ENCODE peak calls at places on chromosomes 4 and X, in ten cellular contexts. K is body of pancreas, M is HCT116, Z is heart left ventricle, O is right lobe of liver, X is GM12878, Y is upper lobe of left lung, J is IMR-90, Q is A549, R is HepG2. I is an unnamed sample.

GRCh38 chrX:154017766-154018517 is 1.8 kb downstream of the IRAK1 start:
- ATAC-seq in X (peak), J (no peak), O (no peak), M (no peak), R (peak), Q (no peak), Z (no peak), K (no peak), Y (no peak), I (no peak)

GRCh38 chrX:19549838-19550237 is 34.5 kb upstream of the MAP3K15 start:
- ATAC-seq in O (no peak), M (no peak), X (peak), Q (no peak), J (no peak), Z (no peak), R (no peak), Y (no peak), K (no peak), I (no peak)

GRCh38 chrX:39050427-39050826 is 249.2 kb downstream of the MID1IP1 start:
- ATAC-seq in R (no peak), O (no peak), Z (no peak), J (no peak), Q (no peak), Y (no peak), M (no peak), K (peak), X (no peak), I (no peak)

GRCh38 chrX:108250654-108251579 is 159.3 kb downstream of the ATG4A start:
- ATAC-seq in Z (peak), O (no peak), R (no peak), K (no peak), J (no peak), M (no peak), Y (no peak), Q (no peak), X (no peak), I (no peak)

GRCh38 chr4:130068072-130068471 is 972.1 kb downstream of the C4orf33 start:
- ATAC-seq in K (peak), O (peak), R (no peak), X (no peak), M (no peak), J (no peak), Z (no peak), Y (no peak), Q (no peak), I (no peak)

GRCh38 chrX:3143043-3143799 is 102.0 kb downstream of the ARSF start:
- ATAC-seq in M (peak), X (no peak), K (no peak), J (no peak), R (peak), Z (no peak), Y (no peak), O (no peak), Q (peak), I (no peak)

GRCh38 chr4:183628189-183628588 is 30.8 kb downstream of the RWDD4 start:
- ATAC-seq in K (no peak), Z (no peak), O (no peak), J (no peak), Q (no peak), X (no peak), Y (no peak), M (no peak), R (no peak), I (no peak)

GRCh38 chr4:48727666-48728459 is 52.2 kb downstream of the FRYL start:
- ATAC-seq in Q (no peak), Y (no peak), K (no peak), X (peak), J (no peak), Z (no peak), M (no peak), O (no peak), R (no peak), I (no peak)

GRCh38 chr4:39591290-39591689 is 47.4 kb downstream of the SMIM14 start:
- ATAC-seq in J (peak), Z (no peak), K (peak), O (no peak), Q (peak), Y (no peak), X (no peak), R (peak), M (peak), I (no peak)

GRCh38 chr4:71570492-71570891 is 213.4 kb downstream of the GC start:
- ATAC-seq in X (no peak), K (no peak), Z (no peak), M (no peak), Y (no peak), R (no peak), J (no peak), O (no peak), Q (no peak), I (no peak)

GRCh38 chrX:44908198-44908597 is 35.2 kb downstream of the KDM6A start:
- ATAC-seq in M (no peak), Z (peak), J (peak), O (no peak), X (no peak), Q (no peak), R (no peak), K (no peak), Y (no peak), I (no peak)

GRCh38 chrX:68998716-68999115 is 166.5 kb downstream of the PJA1 start:
- ATAC-seq in K (no peak), J (no peak), O (no peak), X (no peak), Z (no peak), R (no peak), Y (no peak), M (no peak), Q (no peak), I (no peak)

GRCh38 chr4:76879731-76880364 is 18.1 kb downstream of the SOWAHB start:
- ATAC-seq in K (no peak), Z (no peak), Y (no peak), X (no peak), M (no peak), O (no peak), R (no peak), J (peak), Q (no peak), I (no peak)

GRCh38 chr4:164930647-164931046 is 46.8 kb downstream of the TRIM61 start:
- ATAC-seq in Z (no peak), K (no peak), Y (no peak), M (no peak), R (no peak), Q (no peak), X (no peak), J (no peak), O (no peak), I (no peak)

GRCh38 chr4:74123065-74123728 is 24.2 kb upstream of the CXCL2 start:
- ATAC-seq in R (peak), K (peak), O (peak), Q (peak), X (no peak), J (peak), Y (peak), Z (peak), M (no peak), I (peak)

GRCh38 chr4:167049257-167049656 is 185.0 kb downstream of the SPOCK3 start:
- ATAC-seq in M (no peak), K (no peak), Y (no peak), O (peak), J (no peak), Q (no peak), X (no peak), Z (no peak), R (no peak), I (no peak)

GRCh38 chr4:38618510-38618909 is 45.5 kb upstream of the KLF3 start:
- ATAC-seq in Q (no peak), O (no peak), J (no peak), R (no peak), Z (no peak), X (no peak), M (no peak), Y (no peak), K (no peak), I (no peak)

GRCh38 chrX:66012094-66012534 is 27.8 kb downstream of the VSIG4 start:
- ATAC-seq in Z (peak), J (no peak), K (no peak), Y (peak), O (peak), X (peak), Q (no peak), R (no peak), M (no peak), I (peak)

GRCh38 chr4:124330045-124330444 is 382.5 kb downstream of the ANKRD50 start:
- ATAC-seq in Q (no peak), M (no peak), O (peak), Z (no peak), R (no peak), J (no peak), X (no peak), Y (no peak), K (no peak), I (no peak)

GRCh38 chr4:80192252-80192866 is 4.9 kb upstream of the PRDM8 start:
- ATAC-seq in J (no peak), O (no peak), Y (no peak), K (no peak), X (no peak), R (no peak), M (no peak), Z (no peak), Q (no peak), I (no peak)

GRCh38 chr4:1458581-1458980 is 52.3 kb upstream of the NKX1-1 start:
- ATAC-seq in Q (no peak), O (no peak), R (no peak), X (no peak), J (no peak), M (no peak), K (no peak), Z (no peak), Y (no peak), I (no peak)

GRCh38 chr4:189096717-189097116 is 844.0 kb upstream of the FRG1 start:
- ATAC-seq in R (no peak), X (no peak), K (no peak), O (no peak), J (no peak), Q (no peak), M (peak), Y (peak), Z (no peak), I (no peak)

GRCh38 chr4:921830-922331 is 10.2 kb downstream of the GAK start:
- ATAC-seq in O (no peak), R (no peak), J (no peak), Q (no peak), X (peak), M (no peak), K (no peak), Z (no peak), Y (no peak), I (no peak)

GRCh38 chr4:6639137-6639680 is 1.3 kb upstream of the MRFAP1 start:
- ATAC-seq in M (no peak), Z (no peak), O (no peak), Y (no peak), X (no peak), K (no peak), R (no peak), J (no peak), Q (no peak), I (no peak)

GRCh38 chrX:16946971-16947562 is 609 bp downstream of the REPS2 start:
- ATAC-seq in R (peak), X (peak), Z (peak), K (peak), Q (peak), Y (no peak), M (peak), O (peak), J (no peak), I (peak)

GRCh38 chr4:18938343-18939109 is 917.0 kb upstream of the LCORL start:
- ATAC-seq in J (no peak), R (no peak), K (no peak), O (no peak), X (no peak), M (no peak), Y (no peak), Q (no peak), Z (no peak), I (no peak)

GRCh38 chr4:21752616-21753015 is 196.0 kb downstream of the KCNIP4 start:
- ATAC-seq in J (no peak), R (no peak), M (no peak), K (no peak), Y (no peak), Z (no peak), O (no peak), Q (no peak), X (no peak), I (no peak)

GRCh38 chr4:111919666-111920065 is 225.6 kb upstream of the FAM241A start:
- ATAC-seq in Y (no peak), X (no peak), K (no peak), O (no peak), Q (no peak), M (no peak), J (no peak), Z (no peak), R (no peak), I (no peak)

GRCh38 chr4:138112389-138112788 is 129.8 kb downstream of the SLC7A11 start:
- ATAC-seq in K (no peak), J (no peak), Z (no peak), O (no peak), X (no peak), M (no peak), R (no peak), Y (no peak), Q (no peak), I (no peak)

GRCh38 chrX:6778547-6779231 is 243.8 kb upstream of the VCX3A start:
- ATAC-seq in M (no peak), O (peak), R (no peak), J (no peak), X (no peak), Z (peak), Q (no peak), K (peak), Y (no peak), I (no peak)

GRCh38 chr4:102439835-102440234 is 61.3 kb upstream of the NFKB1 start:
- ATAC-seq in R (peak), O (peak), J (peak), Z (peak), X (no peak), M (no peak), Q (peak), K (peak), Y (peak), I (peak)

GRCh38 chrX:18613930-18614639 is 57.8 kb downstream of the RS1 start:
- ATAC-seq in K (no peak), Q (no peak), J (no peak), X (no peak), R (no peak), M (no peak), O (no peak), Z (no peak), Y (no peak), I (no peak)

GRCh38 chrX:148416142-148416541 is 84.3 kb upstream of the AFF2 start:
- ATAC-seq in K (no peak), M (no peak), Y (no peak), R (no peak), X (no peak), J (no peak), Z (no peak), O (no peak), Q (no peak), I (no peak)

GRCh38 chrX:34687095-34687494 is 30.0 kb upstream of the TMEM47 start:
- ATAC-seq in K (no peak), X (no peak), Z (no peak), Q (no peak), J (no peak), Y (no peak), O (no peak), R (no peak), M (no peak), I (no peak)

DNA sequence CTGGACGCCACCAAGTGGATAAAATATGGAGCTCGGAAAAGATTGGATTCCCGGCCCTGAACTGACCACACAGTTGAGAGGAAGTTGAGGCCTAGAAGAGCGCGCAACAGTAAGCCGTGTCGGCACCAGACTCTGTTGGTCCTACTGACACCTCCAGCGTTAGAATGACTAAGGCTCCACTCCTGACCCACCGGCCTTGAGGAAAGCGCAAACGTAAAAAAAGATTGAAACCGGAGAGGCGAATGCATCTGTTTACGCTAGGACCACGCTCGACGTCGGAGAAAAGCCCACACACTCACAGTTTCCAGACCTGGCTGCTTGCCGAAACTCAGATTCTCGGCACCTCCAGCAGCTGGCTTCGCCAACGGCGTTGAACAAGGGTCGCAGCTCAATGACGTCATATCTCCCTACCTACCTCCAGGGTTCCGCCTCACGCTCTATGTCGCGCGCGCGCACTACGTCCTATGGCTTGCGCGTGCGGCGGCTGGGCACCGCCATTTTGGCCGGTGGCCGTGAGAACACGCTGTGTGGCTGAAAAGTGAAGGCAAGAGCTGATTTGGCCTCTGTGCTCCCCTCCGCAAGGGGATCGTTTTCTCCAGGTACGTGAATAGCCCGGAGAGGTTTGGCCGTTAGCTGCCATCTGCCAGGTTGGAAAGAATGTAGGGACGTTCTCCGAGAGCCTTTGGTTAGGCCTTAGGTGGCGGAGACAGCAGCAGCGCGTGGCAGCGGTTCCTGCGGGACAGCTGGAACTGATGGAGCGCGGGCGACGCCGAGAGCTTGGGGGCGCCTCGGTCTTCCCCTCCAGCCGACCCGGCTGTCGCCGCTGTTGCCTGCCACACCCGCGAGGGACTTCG is at the start of the genes ABCE1 and ANAPC10:
- ATAC-seq in Z (peak), K (peak), Q (peak), R (peak), X (peak), J (peak), M (peak), Y (peak), O (peak), I (peak)
- TF ChIP-seq POLR2A in Z (peak), K (peak), Q (peak), R (peak), X (peak), J (peak), M (peak), Y (peak), O (peak), I (peak)

GRCh38 chr4:163492951-163493504 is 1.5 kb upstream of the TMA16 start:
- ATAC-seq in O (no peak), Y (no peak), X (no peak), Q (no peak), R (no peak), K (no peak), M (peak), Z (no peak), J (no peak), I (no peak)
- TF ChIP-seq POLR2A in O (no peak), Y (no peak), X (no peak), Q (no peak), R (peak), K (no peak), M (peak), Z (no peak), J (no peak), I (no peak)

GRCh38 chr4:4987656-4988055 is 31.6 kb downstream of the CYTL1 start:
- ATAC-seq in Y (no peak), J (no peak), Z (no peak), K (no peak), X (no peak), O (no peak), R (no peak), Q (no peak), M (no peak), I (no peak)
- TF ChIP-seq POLR2A in Y (no peak), J (no peak), Z (no peak), K (no peak), X (no peak), O (no peak), R (no peak), Q (no peak), M (no peak), I (no peak)

DNA sequence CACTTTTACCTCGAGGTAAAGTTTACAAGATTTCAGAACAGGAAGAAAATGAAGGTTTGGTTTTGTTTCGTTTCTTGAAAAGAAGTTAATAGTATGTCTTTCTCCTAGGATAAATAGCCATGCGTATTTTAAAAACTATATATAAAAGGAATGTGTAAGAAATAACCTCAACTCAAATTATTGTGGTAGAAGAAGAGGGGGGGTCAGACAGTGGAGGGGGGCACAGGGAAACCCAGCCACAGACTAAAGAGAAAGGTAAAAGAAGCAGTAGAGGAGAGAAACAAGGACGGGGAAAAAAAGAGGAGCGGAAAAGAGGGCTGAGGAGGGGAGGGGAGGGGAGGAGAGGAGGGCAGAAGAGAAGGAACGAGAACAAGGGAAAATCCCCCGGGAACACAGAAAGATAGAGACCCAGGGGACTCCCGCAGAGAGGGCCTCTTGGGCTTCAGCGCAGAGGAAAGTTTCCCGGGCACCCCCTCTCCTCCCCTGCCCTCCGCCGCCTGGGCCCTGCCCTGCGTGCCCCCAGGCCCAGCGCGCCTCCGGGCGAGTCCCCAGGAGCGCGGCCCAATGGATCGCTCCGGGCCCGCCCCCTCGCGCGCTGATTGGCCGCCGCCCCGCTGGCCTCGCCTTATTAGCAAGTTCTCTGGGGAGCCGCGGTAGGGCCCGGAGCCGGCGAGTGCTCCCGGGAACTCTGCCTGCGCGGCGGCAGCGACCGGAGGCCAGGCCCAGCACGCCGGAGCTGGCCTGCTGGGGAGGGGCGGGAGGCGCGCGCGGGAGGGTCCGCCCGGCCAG is at the start of gene MSX1:
- ATAC-seq in Z (peak), O (peak), J (peak), M (peak), K (peak), R (peak), Y (peak), X (peak), Q (peak), I (peak)
- TF ChIP-seq POLR2A in Z (peak), O (peak), J (peak), M (peak), K (peak), R (peak), Y (peak), X (peak), Q (peak), I (peak)

GRCh38 chr4:148312996-148313490 is 129.2 kb downstream of the NR3C2 start:
- ATAC-seq in M (no peak), K (no peak), R (no peak), Q (no peak), O (no peak), X (no peak), Y (no peak), J (no peak), Z (no peak), I (no peak)

GRCh38 chr4:148305749-148306148 is 136.5 kb downstream of the NR3C2 start:
- ATAC-seq in Q (no peak), Z (no peak), M (no peak), J (no peak), X (no peak), Y (no peak), O (no peak), R (no peak), K (no peak), I (no peak)

GRCh38 chr4:148310756-148311155 is 131.5 kb downstream of the NR3C2 start:
- ATAC-seq in Y (no peak), Q (no peak), X (no peak), K (no peak), M (no peak), O (no peak), J (no peak), Z (peak), R (no peak), I (no peak)

GRCh38 chr4:148315049-148315448 is 127.2 kb downstream of the NR3C2 start:
- ATAC-seq in K (no peak), R (no peak), O (no peak), M (peak), J (peak), X (no peak), Z (no peak), Y (no peak), Q (no peak), I (no peak)

GRCh38 chr4:148311493-148311892 is 130.7 kb downstream of the NR3C2 start:
- ATAC-seq in J (peak), K (no peak), Q (no peak), O (no peak), Z (peak), M (no peak), R (no peak), X (no peak), Y (no peak), I (no peak)
- TF ChIP-seq POLR2A in J (no peak), K (no peak), Q (no peak), O (no peak), Z (no peak), M (no peak), R (no peak), X (no peak), Y (no peak), I (no peak)

GRCh38 chr4:113760852-113761681 is 471 bp downstream of the CAMK2D start:
- ATAC-seq in Z (peak), R (peak), K (peak), Y (peak), O (peak), J (peak), M (peak), X (peak), Q (peak), I (peak)
- TF ChIP-seq POLR2A in Z (peak), R (no peak), K (peak), Y (no peak), O (peak), J (no peak), M (no peak), X (peak), Q (no peak), I (peak)

GRCh38 chr4:87073187-87073569 is 138.4 kb downstream of the AFF1 start:
- ATAC-seq in X (peak), J (no peak), Z (peak), Y (no peak), Q (no peak), R (peak), K (no peak), O (peak), M (no peak), I (peak)
- TF ChIP-seq POLR2A in X (no peak), J (no peak), Z (no peak), Y (no peak), Q (no peak), R (no peak), K (no peak), O (no peak), M (no peak), I (no peak)